ENCODE peak calls at places on chromosome 21, in five cellular contexts. X is HuH-7.5, J is globus pallidus, C is cardiac fibroblast, N is iPS-NIHi11. Y is an unnamed sample.

GRCh38 chr21:42443876-42444744 is 40.4 kb downstream of the UBASH3A start:
- DNase-seq in X (no peak), J (no peak), C (no peak), N (no peak), Y (no peak)

GRCh38 chr21:37546949-37547614 is 180.5 kb downstream of the DYRK1A start:
- DNase-seq in X (no peak), J (no peak), C (no peak), N (no peak), Y (peak; percentile 19)

GRCh38 chr21:45538381-45539045 is 3.7 kb downstream of the SLC19A1 start:
- DNase-seq in X (no peak), J (no peak), C (no peak), N (no peak), Y (no peak)

GRCh38 chr21:19771881-19772280 is 1226.3 kb upstream of the NCAM2 start:
- DNase-seq in X (no peak), J (no peak), C (no peak), N (no peak), Y (no peak)

GRCh38 chr21:35211767-35212166 is 162.7 kb upstream of the RUNX1 start:
- DNase-seq in X (no peak), J (no peak), C (peak; percentile 53), N (no peak), Y (no peak)

GRCh38 chr21:26982767-26983166 is 15.9 kb upstream of the ADAMTS5 start:
- DNase-seq in X (no peak), J (no peak), C (peak; percentile 20), N (peak; percentile 18), Y (no peak)

GRCh38 chr21:27423073-27423472 is 456.2 kb upstream of the ADAMTS5 start:
- DNase-seq in X (no peak), J (no peak), C (peak; percentile 88), N (no peak), Y (peak; percentile 74)

GRCh38 chr21:34073032-34073748 is at the start of the genes MRPS6 and SLC5A3:
- DNase-seq in X (peak; percentile 66), J (peak; percentile 75), C (peak; percentile 87), N (peak; percentile 92), Y (no peak)

GRCh38 chr21:39451332-39452206 is at the start of gene SH3BGR:
- DNase-seq in X (no peak), J (peak; percentile 75), C (peak; percentile 19), N (peak; percentile 86), Y (no peak)

GRCh38 chr21:46604975-46605758 is at the start of gene S100B:
- DNase-seq in X (no peak), J (peak; percentile 98), C (no peak), N (peak; percentile 72), Y (no peak)

Y was measured in BJ.